ENCODE peak calls at places on chromosomes 5 and 9, in seven cellular contexts. V is globus pallidus, X is AG09319, N is HT1080, W is NCI-H2081, B is HS-5, Z is iPS-NIHi11. D is an unnamed sample.

GRCh38 chr5:179146277-179146676 is 86.1 kb downstream of the ZNF354C start:
- DNase-seq in W (no peak), V (no peak), X (no peak), Z (no peak), N (no peak), B (no peak), D (no peak)

GRCh38 chr5:9712506-9713285 is 82.5 kb upstream of the TAS2R1 start:
- DNase-seq in N (peak), B (peak), V (no peak), W (peak), X (peak), Z (no peak), D (peak)

GRCh38 chr9:95116002-95116819 is 201.3 kb downstream of the FANCC start:
- DNase-seq in W (no peak), V (no peak), N (no peak), B (no peak), X (no peak), Z (no peak), D (peak)

GRCh38 chr5:144036476-144036875 is 134.0 kb downstream of the YIPF5 start:
- DNase-seq in B (no peak), X (no peak), W (no peak), N (no peak), V (no peak), Z (no peak), D (no peak)

GRCh38 chr9:125472926-125473701 is 211.5 kb downstream of the GAPVD1 start:
- DNase-seq in V (no peak), N (peak), Z (peak), W (no peak), B (no peak), X (peak), D (peak)

GRCh38 chr5:56610093-56610698 is 205.2 kb upstream of the MAP3K1 start:
- DNase-seq in B (no peak), V (no peak), Z (no peak), W (no peak), N (no peak), X (no peak), D (no peak)

GRCh38 chr5:33283243-33283642 is 157.5 kb upstream of the TARS1 start:
- DNase-seq in W (no peak), V (no peak), B (no peak), Z (no peak), X (no peak), N (no peak), D (no peak)

GRCh38 chr5:4295663-4296339 is 700.2 kb downstream of the IRX1 start:
- DNase-seq in V (peak), Z (peak), X (no peak), W (no peak), N (peak), B (no peak), D (no peak)

GRCh38 chr5:130549884-130550552 is 615.0 kb downstream of the HINT1 start:
- DNase-seq in W (no peak), X (no peak), V (no peak), N (peak), B (peak), Z (no peak), D (peak)

GRCh38 chr9:128102196-128102595 is 25.3 kb downstream of the PTGES2 start:
- DNase-seq in B (no peak), X (no peak), N (no peak), Z (no peak), V (no peak), W (no peak), D (no peak)

GRCh38 chr5:114324282-114324681 is 37.6 kb upstream of the KCNN2 start:
- DNase-seq in B (no peak), Z (no peak), V (no peak), X (no peak), N (no peak), W (no peak), D (no peak)

GRCh38 chr5:8907168-8907868 is 638.6 kb downstream of the SEMA5A start:
- DNase-seq in X (no peak), W (no peak), B (peak), Z (no peak), V (no peak), N (peak), D (peak)

GRCh38 chr9:16012621-16013020 is 459.8 kb downstream of the CCDC171 start:
- DNase-seq in X (no peak), W (no peak), N (peak), B (no peak), Z (no peak), V (no peak), D (peak)

GRCh38 chr5:40288791-40289475 is 390.8 kb upstream of the PTGER4 start:
- DNase-seq in X (no peak), B (no peak), Z (peak), N (no peak), W (no peak), V (no peak), D (no peak)

GRCh38 chr9:75088646-75089368 is 493 bp downstream of the OSTF1 start:
- DNase-seq in V (peak), B (peak), N (peak), X (no peak), W (peak), Z (peak), D (peak)

GRCh38 chr9:91758491-91758981 is 191.5 kb downstream of the ROR2 start:
- DNase-seq in N (peak), X (no peak), W (peak), V (no peak), B (no peak), Z (peak), D (peak)

GRCh38 chr5:147803941-147804717 is 21.6 kb upstream of the JAKMIP2 start:
- DNase-seq in Z (no peak), N (no peak), X (no peak), W (no peak), V (no peak), B (no peak), D (no peak)

GRCh38 chr5:138603521-138603920 is 28.3 kb upstream of the HSPA9 start:
- DNase-seq in B (no peak), Z (no peak), V (no peak), X (no peak), N (no peak), W (no peak), D (no peak)

GRCh38 chr9:96618209-96619108 is 1.2 kb downstream of the CDC14B start:
- DNase-seq in W (peak), V (peak), B (no peak), N (no peak), Z (peak), X (no peak), D (peak)

GRCh38 chr9:97519441-97519970 is 18.0 kb downstream of the TMOD1 start:
- DNase-seq in W (no peak), X (no peak), N (no peak), B (no peak), Z (no peak), V (no peak), D (no peak)

GRCh38 chr9:132638240-132638639 is 31.5 kb downstream of the DDX31 start:
- DNase-seq in W (no peak), Z (no peak), B (no peak), V (no peak), N (peak), X (peak), D (peak)

GRCh38 chr5:151085517-151086031 is 4.7 kb upstream of the TNIP1 start:
- DNase-seq in B (no peak), X (no peak), W (no peak), V (no peak), Z (no peak), N (no peak), D (peak)

D was measured in ELR.